ENCODE peak calls at places on chromosomes 16 and 17, in ten cellular contexts. W, M, U, T, F, J, C, O, N and D are unnamed samples.

GRCh38 chr17:41131979-41132378 is 8.0 kb upstream of the KRTAP4-12 start:
- DNase-seq in W (no peak), M (no peak), U (peak), T (no peak), F (peak), J (no peak), C (no peak), O (peak), N (no peak), D (no peak)

GRCh38 chr16:24973771-24974461 is 41.3 kb downstream of the ARHGAP17 start:
- DNase-seq in W (no peak), M (no peak), U (no peak), T (no peak), F (no peak), J (no peak), C (no peak), O (no peak), N (no peak), D (no peak)

GRCh38 chr17:33521784-33522183 is 228.7 kb upstream of the ASIC2 start:
- DNase-seq in W (no peak), M (no peak), U (no peak), T (no peak), F (no peak), J (no peak), C (no peak), O (no peak), N (no peak), D (no peak)

GRCh38 chr17:83180264-83180995 is 101.0 kb downstream of the METRNL start:
- DNase-seq in W (no peak), M (peak), U (no peak), T (no peak), F (no peak), J (peak), C (no peak), O (no peak), N (peak), D (peak)

GRCh38 chr16:82456683-82457082 is 170.1 kb upstream of the CDH13 start:
- DNase-seq in W (peak), M (peak), U (peak), T (peak), F (peak), J (peak), C (peak), O (peak), N (no peak), D (peak)

GRCh38 chr17:48733632-48734327 is 5.2 kb upstream of the HOXB13 start:
- DNase-seq in W (no peak), M (no peak), U (no peak), T (no peak), F (no peak), J (no peak), C (no peak), O (no peak), N (no peak), D (no peak)

GRCh38 chr16:72240949-72241348 is 69.0 kb upstream of the PMFBP1 start:
- DNase-seq in W (no peak), M (no peak), U (no peak), T (no peak), F (no peak), J (no peak), C (no peak), O (no peak), N (no peak), D (no peak)

GRCh38 chr17:58666858-58667267 is 25.0 kb downstream of the TEX14 start:
- DNase-seq in W (peak), M (peak), U (peak), T (peak), F (no peak), J (peak), C (peak), O (peak), N (peak), D (peak)

GRCh38 chr16:49021136-49021535 is 260.5 kb downstream of the CBLN1 start:
- DNase-seq in W (no peak), M (no peak), U (peak), T (no peak), F (no peak), J (no peak), C (no peak), O (no peak), N (peak), D (no peak)

GRCh38 chr17:48577946-48578615 is at the start of gene HOXB4:
- DNase-seq in W (peak), M (peak), U (peak), T (peak), F (no peak), J (no peak), C (peak), O (no peak), N (peak), D (peak)

GRCh38 chr16:74896389-74897370 is 88.2 kb downstream of the WDR59 start:
- DNase-seq in W (no peak), M (no peak), U (peak), T (no peak), F (no peak), J (no peak), C (no peak), O (peak), N (no peak), D (no peak)

GRCh38 chr17:64130559-64131001 is 636 bp upstream of the ERN1 start:
- DNase-seq in W (no peak), M (peak), U (peak), T (peak), F (no peak), J (peak), C (peak), O (no peak), N (peak), D (no peak)

GRCh38 chr17:80861360-80861861 is 130.2 kb upstream of the CHMP6 start:
- DNase-seq in W (peak), M (no peak), U (no peak), T (no peak), F (no peak), J (no peak), C (no peak), O (no peak), N (peak), D (peak)

GRCh38 chr16:81846105-81846504 is 67.0 kb downstream of the PLCG2 start:
- DNase-seq in W (no peak), M (no peak), U (no peak), T (no peak), F (no peak), J (no peak), C (no peak), O (peak), N (no peak), D (no peak)

GRCh38 chr16:1461146-1461545 is 13.7 kb downstream of the CLCN7 start:
- DNase-seq in W (no peak), M (no peak), U (no peak), T (no peak), F (no peak), J (no peak), C (peak), O (no peak), N (no peak), D (no peak)

GRCh38 chr16:4461250-4462085 is 13.0 kb downstream of the NMRAL1 start:
- DNase-seq in W (no peak), M (no peak), U (no peak), T (no peak), F (peak), J (no peak), C (no peak), O (peak), N (no peak), D (no peak)

GRCh38 chr17:66809408-66809807 is 25.5 kb upstream of the CACNG5 start:
- DNase-seq in W (no peak), M (no peak), U (no peak), T (no peak), F (no peak), J (no peak), C (no peak), O (no peak), N (peak), D (no peak)

GRCh38 chr16:54585966-54586365 is 299.4 kb upstream of the IRX3 start:
- DNase-seq in W (no peak), M (no peak), U (no peak), T (no peak), F (no peak), J (no peak), C (no peak), O (no peak), N (no peak), D (no peak)

GRCh38 chr17:37662358-37662757 is 19.1 kb upstream of the DDX52 start:
- DNase-seq in W (no peak), M (no peak), U (no peak), T (no peak), F (no peak), J (no peak), C (no peak), O (no peak), N (no peak), D (no peak)

GRCh38 chr17:17696871-17697633 is 15.8 kb downstream of the RAI1 start:
- DNase-seq in W (no peak), M (no peak), U (no peak), T (no peak), F (no peak), J (no peak), C (no peak), O (no peak), N (no peak), D (no peak)

GRCh38 chr16:25585526-25585925 is 106.2 kb upstream of the HS3ST4 start:
- DNase-seq in W (no peak), M (no peak), U (no peak), T (no peak), F (no peak), J (no peak), C (no peak), O (no peak), N (no peak), D (no peak)

GRCh38 chr17:54117452-54117851 is 294.7 kb downstream of the KIF2B start:
- DNase-seq in W (no peak), M (no peak), U (no peak), T (no peak), F (no peak), J (no peak), C (no peak), O (no peak), N (no peak), D (no peak)

GRCh38 chr16:79400462-79401149 is 199.9 kb downstream of the MAF start:
- DNase-seq in W (peak), M (no peak), U (no peak), T (no peak), F (peak), J (no peak), C (no peak), O (no peak), N (no peak), D (no peak)

GRCh38 chr17:57875109-57876022 is 25.5 kb upstream of the MRPS23 start:
- DNase-seq in W (no peak), M (no peak), U (peak), T (peak), F (peak), J (peak), C (peak), O (peak), N (peak), D (no peak)

GRCh38 chr17:30906101-30906911 is at the start of gene TEFM:
- DNase-seq in W (peak), M (peak), U (peak), T (peak), F (peak), J (peak), C (peak), O (peak), N (peak), D (peak)

DNA sequence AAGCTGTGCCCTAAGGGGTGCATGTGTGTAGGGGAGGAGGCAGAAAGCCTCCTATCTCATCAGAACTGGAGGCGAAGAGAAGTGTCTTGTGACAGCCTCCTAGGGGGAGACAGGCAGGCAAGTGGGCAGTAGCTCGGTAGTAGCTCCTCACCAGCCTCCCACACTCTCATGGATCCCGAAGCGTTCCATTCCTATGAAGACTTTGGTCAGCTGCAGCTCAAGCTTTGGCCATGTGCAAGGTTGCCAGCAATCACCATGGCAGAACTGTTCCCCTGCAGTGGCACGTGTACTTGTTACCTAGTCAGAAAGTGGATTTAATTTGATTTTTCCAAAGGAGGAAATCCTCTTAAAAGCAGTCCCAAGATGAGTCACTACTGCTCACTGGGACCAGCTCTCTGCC is 6.7 kb downstream of the MRPL58 start:
- DNase-seq in W (no peak), M (no peak), U (no peak), T (no peak), F (no peak), J (no peak), C (no peak), O (no peak), N (no peak), D (no peak)
- H3K4me3 ChIP-seq in W (no peak), M (no peak), U (no peak), T (no peak), F (no peak), J (no peak), C (no peak), O (no peak), N (no peak), D (no peak)

DNA sequence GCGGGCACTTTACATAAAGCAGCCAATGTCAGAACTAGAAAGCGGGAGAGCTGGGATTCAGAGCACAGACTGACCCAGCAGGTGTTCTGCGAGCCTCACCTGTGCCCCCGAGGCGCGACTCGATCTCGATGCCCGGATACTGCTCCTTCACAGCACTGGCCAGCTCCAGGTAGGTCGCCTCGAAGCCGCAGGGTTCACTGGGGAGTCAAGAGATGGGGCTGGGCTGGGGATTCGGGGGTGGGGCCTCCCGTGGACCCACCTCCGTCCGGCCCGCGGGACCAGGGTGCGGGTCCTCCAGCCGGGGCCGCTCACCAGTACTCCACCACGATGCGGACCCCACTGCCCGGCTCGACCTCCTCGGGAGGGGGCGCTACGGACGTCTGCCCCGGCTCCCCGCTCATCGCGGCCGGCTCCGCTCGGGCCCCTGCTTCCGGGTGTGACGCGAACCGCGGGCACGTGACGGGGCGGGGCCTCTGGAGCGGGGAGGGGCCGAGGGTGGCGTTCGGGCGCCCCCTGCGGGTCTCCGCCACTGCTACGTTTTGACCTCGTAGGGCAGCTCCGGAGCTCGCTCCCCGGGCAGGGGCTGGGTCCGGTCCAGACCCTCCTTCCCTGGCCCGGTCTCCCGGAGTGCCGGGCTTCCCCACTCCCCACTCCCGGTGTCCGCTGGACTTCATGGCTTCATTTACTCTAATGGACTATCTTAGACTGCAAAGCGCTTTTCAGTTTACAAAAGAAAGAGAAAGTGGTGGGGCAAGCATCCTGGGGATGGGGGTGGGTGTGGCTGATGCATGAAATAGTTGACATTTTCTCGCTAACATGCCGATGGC is at the start of gene MIEN1:
- DNase-seq in W (peak), M (peak), U (peak), T (peak), F (peak), J (peak), C (peak), O (peak), N (peak), D (peak)
- TF ChIP-seq POLR2A in W (peak), M (peak), U (peak), T (peak), F (peak), J (peak), C (peak), O (peak), N (peak), D (peak)

DNA sequence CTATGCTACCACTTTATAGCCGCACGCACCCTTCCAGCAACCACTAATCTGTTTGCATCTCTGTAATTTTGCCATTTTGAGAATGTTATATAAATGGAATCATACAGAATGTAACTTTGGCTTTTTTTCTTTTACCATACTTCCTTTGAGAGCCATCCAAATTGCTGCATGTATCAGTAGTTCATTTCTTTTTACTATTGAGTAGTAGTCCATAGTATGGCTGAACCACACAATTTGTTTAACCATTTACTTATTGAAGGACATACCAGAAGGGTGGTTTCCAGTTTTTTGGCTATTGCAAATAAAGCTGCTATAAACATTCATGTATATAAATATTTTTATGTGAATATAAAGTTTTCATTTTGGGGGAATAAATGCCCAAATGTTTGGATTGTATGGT is 8.8 kb downstream of the TENT4B start:
- DNase-seq in W (no peak), M (no peak), U (no peak), T (no peak), F (no peak), J (no peak), C (no peak), O (no peak), N (no peak), D (no peak)
- H3K4me3 ChIP-seq in W (no peak), M (no peak), U (no peak), T (no peak), F (no peak), J (no peak), C (no peak), O (no peak), N (no peak), D (no peak)

GRCh38 chr16:27969574-27969973 is 93.9 kb downstream of the GSG1L start:
- DNase-seq in W (no peak), M (no peak), U (peak), T (no peak), F (no peak), J (no peak), C (no peak), O (no peak), N (no peak), D (no peak)
- TF ChIP-seq POLR2A in W (no peak), M (no peak), U (no peak), T (no peak), F (no peak), J (no peak), C (no peak), O (no peak), N (no peak), D (no peak)

GRCh38 chr16:86494039-86494564 is 16.2 kb upstream of the FOXF1 start:
- DNase-seq in W (no peak), M (no peak), U (no peak), T (no peak), F (no peak), J (no peak), C (no peak), O (no peak), N (peak), D (no peak)
- H3K4me3 ChIP-seq in W (no peak), M (no peak), U (no peak), T (no peak), F (no peak), J (no peak), C (no peak), O (no peak), N (peak), D (no peak)

DNA sequence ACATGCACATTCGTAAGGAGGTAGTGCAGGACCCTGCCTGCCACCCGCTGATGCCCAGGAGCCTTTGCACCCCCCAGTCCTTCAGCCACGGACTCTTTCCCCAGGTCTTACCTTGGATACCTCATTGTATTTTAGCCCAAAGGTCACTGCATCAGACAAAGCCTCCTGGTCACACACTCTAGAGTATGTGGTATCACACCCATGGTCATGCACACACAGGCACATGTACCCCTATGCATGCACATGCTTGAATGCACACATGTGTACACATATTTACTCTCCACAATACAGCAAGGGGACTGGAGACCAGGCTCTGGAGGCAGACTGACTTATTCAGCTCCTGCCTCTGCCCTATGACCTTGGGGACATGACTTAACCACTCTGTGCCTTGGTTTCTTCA is 357.5 kb downstream of the C16orf95 start:
- DNase-seq in W (no peak), M (no peak), U (no peak), T (no peak), F (no peak), J (no peak), C (no peak), O (no peak), N (no peak), D (no peak)
- TF ChIP-seq POLR2A in W (no peak), M (no peak), U (no peak), T (no peak), F (no peak), J (no peak), C (no peak), O (no peak), N (no peak), D (no peak)